ENCODE peak calls at places on chromosomes 16 and 17, in six cellular contexts. V, K, D, T, A and J are unnamed samples.

GRCh38 chr17:82655038-82655479 is 6.8 kb upstream of the WDR45B start:
- DNase-seq in D (no peak), V (no peak), K (no peak), A (no peak), T (no peak), J (no peak)

GRCh38 chr17:8029121-8029520 is 9.7 kb upstream of the ALOX15B start:
- DNase-seq in V (no peak), K (no peak), A (no peak), D (no peak), T (peak), J (no peak)

GRCh38 chr17:59746849-59747445 is 39.5 kb downstream of the VMP1 start:
- DNase-seq in T (peak), K (peak), D (no peak), A (no peak), V (no peak), J (peak)

GRCh38 chr17:36196099-36196496 is 460 bp downstream of the CCL3L1 start:
- DNase-seq in A (no peak), V (no peak), T (no peak), K (no peak), D (no peak), J (no peak)

GRCh38 chr16:4373356-4373908 is 1.8 kb downstream of the VASN start:
- DNase-seq in D (no peak), K (no peak), T (peak), V (no peak), A (no peak), J (peak)

GRCh38 chr17:18031955-18032354 is 7.0 kb downstream of the ATPAF2 start:
- DNase-seq in A (no peak), V (no peak), D (no peak), T (no peak), K (no peak), J (no peak)

GRCh38 chr16:19808061-19808621 is 76.5 kb downstream of the GPRC5B start:
- DNase-seq in K (no peak), A (no peak), D (no peak), T (peak), V (peak), J (no peak)

GRCh38 chr16:16084874-16085273 is 135.5 kb downstream of the ABCC1 start:
- DNase-seq in A (no peak), V (no peak), T (no peak), D (no peak), K (no peak), J (no peak)

GRCh38 chr16:48542020-48542473 is 67.9 kb downstream of the N4BP1 start:
- DNase-seq in V (peak), T (peak), A (no peak), K (no peak), D (no peak), J (peak)

GRCh38 chr17:48560452-48560817 is 15.5 kb upstream of the HOXB2 start:
- DNase-seq in A (no peak), V (no peak), K (no peak), D (no peak), T (no peak), J (no peak)

GRCh38 chr16:63655846-63656245 is 1466.0 kb downstream of the CDH11 start:
- DNase-seq in T (no peak), D (no peak), K (no peak), A (no peak), V (no peak), J (no peak)